ENCODE peak calls at places on chromosomes 6 and 20, in four cellular contexts. One of them, this sample, is unnamed.

GRCh38 chr6:150142657-150143501 is at the start of gene PPP1R14C:
- DNase-seq in IMR-90: no peak
- DNase-seq in mesendoderm: peak; percentile 63
- DNase-seq in H1: peak; percentile 75
- DNase-seq in this sample: peak; percentile 68

GRCh38 chr20:62723768-62724420 is 15.3 kb downstream of the NTSR1 start:
- DNase-seq in IMR-90: no peak
- DNase-seq in mesendoderm: no peak
- DNase-seq in H1: no peak
- DNase-seq in this sample: no peak

GRCh38 chr20:16111853-16112412 is 461.3 kb downstream of the KIF16B start:
- DNase-seq in IMR-90: no peak
- DNase-seq in mesendoderm: no peak
- DNase-seq in H1: no peak
- DNase-seq in this sample: no peak

GRCh38 chr20:61205769-61206168 is 46.3 kb upstream of the CDH4 start:
- DNase-seq in IMR-90: no peak
- DNase-seq in mesendoderm: peak; percentile 18
- DNase-seq in H1: no peak
- DNase-seq in this sample: no peak

GRCh38 chr20:617934-618690 is 8.0 kb upstream of the TCF15 start:
- DNase-seq in IMR-90: no peak
- DNase-seq in mesendoderm: no peak
- DNase-seq in H1: no peak
- DNase-seq in this sample: no peak

GRCh38 chr6:26158581-26159416 is 71.6 kb downstream of the HFE start:
- DNase-seq in IMR-90: peak; percentile 46
- DNase-seq in mesendoderm: peak; percentile 52
- DNase-seq in H1: no peak
- DNase-seq in this sample: no peak

GRCh38 chr20:32356935-32357868 is 929 bp upstream of the ASXL1 start:
- DNase-seq in IMR-90: peak; percentile 50
- DNase-seq in mesendoderm: no peak
- DNase-seq in H1: no peak
- DNase-seq in this sample: no peak

GRCh38 chr6:22794844-22795243 is 225.5 kb downstream of the HDGFL1 start:
- DNase-seq in IMR-90: no peak
- DNase-seq in mesendoderm: no peak
- DNase-seq in H1: no peak
- DNase-seq in this sample: no peak

GRCh38 chr6:129567374-129567773 is 142.6 kb downstream of the ARHGAP18 start:
- DNase-seq in IMR-90: no peak
- DNase-seq in mesendoderm: peak; percentile 50
- DNase-seq in H1: peak; percentile 81
- DNase-seq in this sample: peak; percentile 63

DNA sequence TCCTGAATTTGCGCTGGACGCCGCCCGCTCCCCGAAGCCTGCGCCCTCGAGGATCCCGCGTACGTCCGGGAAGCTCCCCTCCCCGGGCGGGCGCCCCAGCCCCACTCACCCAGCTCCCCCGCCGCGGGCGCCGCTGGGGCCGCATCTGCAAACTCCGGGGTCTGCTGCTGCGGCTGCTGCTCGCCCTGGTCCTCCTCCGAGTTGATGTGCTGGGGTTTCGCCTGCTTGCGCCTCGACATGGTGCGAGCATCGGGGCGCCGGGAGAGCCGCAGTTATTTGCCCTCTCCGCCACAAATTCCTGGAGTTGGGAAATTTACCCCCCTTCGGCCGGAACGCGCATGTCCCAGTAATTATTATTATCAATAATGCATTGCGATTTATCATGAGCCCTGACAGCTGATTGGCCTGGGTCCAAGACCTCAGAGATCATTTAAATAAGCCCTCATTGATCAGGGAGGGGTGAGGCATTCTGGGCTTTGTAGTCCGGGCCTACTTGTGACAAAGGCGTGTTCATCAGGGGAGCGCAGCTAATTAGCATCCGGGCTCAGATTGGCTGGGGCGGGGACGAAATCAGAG is at the start of gene SALL4:
- DNase-seq in IMR-90: no peak
- DNase-seq in mesendoderm: peak; percentile 99
- DNase-seq in H1: peak; percentile 83
- DNase-seq in this sample: peak; percentile 96
- H4K5ac ChIP-seq in IMR-90: no peak within 1 kb of the TSS
- H4K5ac ChIP-seq in mesendoderm: peak within 1 kb of the TSS; percentile 79
- H4K5ac ChIP-seq in H1: peak within 1 kb of the TSS; percentile 90
- H4K5ac ChIP-seq in this sample: no peak within 1 kb of the TSS

GRCh38 chr20:23128461-23129125 is 42.5 kb upstream of the CD93 start:
- DNase-seq in IMR-90: no peak
- DNase-seq in mesendoderm: no peak
- DNase-seq in H1: no peak
- DNase-seq in this sample: no peak

GRCh38 chr20:23125625-23126191 is 39.6 kb upstream of the CD93 start:
- DNase-seq in IMR-90: peak; percentile 60
- DNase-seq in mesendoderm: no peak
- DNase-seq in H1: no peak
- DNase-seq in this sample: no peak

GRCh38 chr20:23125159-23125558 is 39.0 kb upstream of the CD93 start:
- DNase-seq in IMR-90: no peak
- DNase-seq in mesendoderm: no peak
- DNase-seq in H1: no peak
- DNase-seq in this sample: no peak

GRCh38 chr20:23127506-23128279 is 41.6 kb upstream of the CD93 start:
- DNase-seq in IMR-90: no peak
- DNase-seq in mesendoderm: no peak
- DNase-seq in H1: no peak
- DNase-seq in this sample: no peak

DNA sequence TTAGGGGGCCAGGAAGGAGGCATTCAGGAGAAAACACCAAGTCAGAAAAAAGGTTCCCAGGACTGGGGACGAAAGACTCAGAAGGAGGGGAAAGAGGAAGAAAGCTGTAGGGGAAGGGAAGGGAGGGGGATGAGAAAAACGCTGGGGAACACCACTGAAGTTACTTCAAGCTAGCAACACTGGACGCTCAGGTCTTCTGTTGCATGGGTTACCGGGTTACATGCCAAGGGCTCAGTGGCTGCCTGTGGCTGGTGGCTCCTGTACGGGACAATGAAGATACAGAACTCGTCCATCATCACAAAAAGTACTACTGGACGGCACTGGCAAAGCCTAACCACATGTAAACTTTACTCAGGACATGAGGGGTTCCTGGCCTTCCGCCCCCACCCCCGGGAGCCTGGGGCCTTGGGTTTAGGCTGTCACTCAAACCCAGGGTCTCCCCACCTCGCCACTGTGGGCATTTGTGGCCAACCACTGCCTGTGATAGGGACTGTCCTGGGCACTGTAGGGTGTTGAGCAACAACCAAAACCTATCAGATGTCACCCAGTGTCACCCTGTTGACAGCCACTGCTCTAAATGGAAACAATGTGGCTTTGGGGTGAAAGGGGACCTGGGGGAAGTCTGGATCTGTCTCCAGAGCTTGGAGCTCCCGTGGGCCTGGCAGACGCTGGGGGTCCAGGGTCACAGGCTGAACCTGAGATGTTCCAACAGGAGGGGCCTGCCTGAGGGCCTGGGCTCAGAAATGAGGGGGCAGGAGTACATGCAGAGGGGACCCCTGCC is 40.3 kb upstream of the CD93 start:
- DNase-seq in IMR-90: no peak
- DNase-seq in mesendoderm: no peak
- DNase-seq in H1: no peak
- DNase-seq in this sample: no peak
- H3K4me1 ChIP-seq in IMR-90: peaks cover 6% of the 10 kb centered on the region
- H3K4me1 ChIP-seq in mesendoderm: peaks cover 2% of the 10 kb centered on the region
- H3K4me1 ChIP-seq in H1: peaks cover 3% of the 10 kb centered on the region
- H3K4me1 ChIP-seq in this sample: no peaks in the 10 kb centered on the region

DNA sequence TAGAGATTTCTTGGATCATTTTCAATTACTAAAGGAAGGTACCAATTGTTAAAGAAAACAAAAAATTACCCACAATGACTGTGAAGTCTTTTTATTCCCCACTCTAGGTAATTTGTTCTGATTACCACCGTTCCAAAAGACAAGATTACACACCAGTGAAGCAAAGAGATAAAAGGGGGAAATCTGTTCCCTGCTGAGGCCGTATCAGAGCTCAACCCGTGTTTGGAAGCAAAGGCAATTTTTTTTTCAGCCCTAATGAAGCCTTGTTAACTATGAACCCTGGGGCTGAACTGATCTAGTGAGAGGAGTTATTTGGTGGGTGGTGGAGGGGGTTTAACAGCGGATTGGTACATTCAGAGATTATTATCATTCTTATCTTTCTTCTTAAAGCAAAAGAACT is 128.5 kb downstream of the ALDH8A1 start:
- DNase-seq in IMR-90: no peak
- DNase-seq in mesendoderm: peak; percentile 61
- DNase-seq in H1: no peak
- DNase-seq in this sample: no peak
- H2AK5ac ChIP-seq in IMR-90: peak overlapping the region; percentile 54
- H2AK5ac ChIP-seq in mesendoderm: no peak overlapping the region
- H2AK5ac ChIP-seq in H1: no peak overlapping the region
- H2AK5ac ChIP-seq in this sample: no peak overlapping the region

GRCh38 chr6:158856261-158856660 is 37.1 kb upstream of the EZR start:
- DNase-seq in IMR-90: no peak
- DNase-seq in mesendoderm: no peak
- DNase-seq in H1: no peak
- DNase-seq in this sample: no peak
- H4K5ac ChIP-seq in IMR-90: no peak overlapping the region
- H4K5ac ChIP-seq in mesendoderm: no peak overlapping the region
- H4K5ac ChIP-seq in H1: no peak overlapping the region
- H4K5ac ChIP-seq in this sample: no peak overlapping the region

GRCh38 chr6:108186226-108186625 is 20.4 kb downstream of the NR2E1 start:
- DNase-seq in IMR-90: no peak
- DNase-seq in mesendoderm: no peak
- DNase-seq in H1: no peak
- DNase-seq in this sample: no peak
- H3K4me1 ChIP-seq in IMR-90: no peaks in the 10 kb centered on the region
- H3K4me1 ChIP-seq in mesendoderm: no peaks in the 10 kb centered on the region
- H3K4me1 ChIP-seq in H1: no peaks in the 10 kb centered on the region
- H3K4me1 ChIP-seq in this sample: no peaks in the 10 kb centered on the region

GRCh38 chr6:34994693-34995092 is 105.6 kb downstream of the ANKS1A start:
- DNase-seq in IMR-90: no peak
- DNase-seq in mesendoderm: no peak
- DNase-seq in H1: no peak
- DNase-seq in this sample: no peak

GRCh38 chr6:34990971-34991560 is 102.0 kb downstream of the ANKS1A start:
- DNase-seq in IMR-90: peak; percentile 79
- DNase-seq in mesendoderm: no peak
- DNase-seq in H1: no peak
- DNase-seq in this sample: no peak

GRCh38 chr6:34992353-34992752 is 103.3 kb downstream of the ANKS1A start:
- DNase-seq in IMR-90: no peak
- DNase-seq in mesendoderm: peak; percentile 37
- DNase-seq in H1: no peak
- DNase-seq in this sample: no peak

DNA sequence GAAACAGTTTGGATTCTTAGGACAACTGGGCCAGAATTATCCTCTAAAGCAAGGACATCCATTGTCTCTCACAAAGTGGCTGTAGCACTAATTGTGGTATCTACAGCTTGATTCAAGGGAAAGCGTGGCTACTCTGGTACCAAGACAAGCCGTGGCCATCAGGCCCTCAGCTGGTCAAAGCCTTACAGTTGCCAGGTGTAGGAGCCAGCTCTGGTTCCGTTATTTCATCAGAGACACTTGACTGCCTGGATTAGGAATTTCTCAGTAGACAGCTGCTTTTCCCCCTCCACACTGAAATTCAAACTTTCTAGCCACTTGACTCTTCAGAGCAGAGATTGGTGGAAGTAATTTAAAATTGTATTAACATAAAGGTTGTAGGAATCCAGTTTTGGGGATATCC is 104.2 kb downstream of the ANKS1A start:
- DNase-seq in IMR-90: no peak
- DNase-seq in mesendoderm: no peak
- DNase-seq in H1: no peak
- DNase-seq in this sample: no peak
- H2AK5ac ChIP-seq in IMR-90: no peak overlapping the region
- H2AK5ac ChIP-seq in mesendoderm: no peak overlapping the region
- H2AK5ac ChIP-seq in H1: no peak overlapping the region
- H2AK5ac ChIP-seq in this sample: no peak overlapping the region

GRCh38 chr6:136318676-136319075 is 29.0 kb upstream of the BCLAF1 start:
- DNase-seq in IMR-90: no peak
- DNase-seq in mesendoderm: no peak
- DNase-seq in H1: no peak
- DNase-seq in this sample: no peak
- H4K5ac ChIP-seq in IMR-90: no peak overlapping the region
- H4K5ac ChIP-seq in mesendoderm: no peak overlapping the region
- H4K5ac ChIP-seq in H1: no peak overlapping the region
- H4K5ac ChIP-seq in this sample: no peak overlapping the region

DNA sequence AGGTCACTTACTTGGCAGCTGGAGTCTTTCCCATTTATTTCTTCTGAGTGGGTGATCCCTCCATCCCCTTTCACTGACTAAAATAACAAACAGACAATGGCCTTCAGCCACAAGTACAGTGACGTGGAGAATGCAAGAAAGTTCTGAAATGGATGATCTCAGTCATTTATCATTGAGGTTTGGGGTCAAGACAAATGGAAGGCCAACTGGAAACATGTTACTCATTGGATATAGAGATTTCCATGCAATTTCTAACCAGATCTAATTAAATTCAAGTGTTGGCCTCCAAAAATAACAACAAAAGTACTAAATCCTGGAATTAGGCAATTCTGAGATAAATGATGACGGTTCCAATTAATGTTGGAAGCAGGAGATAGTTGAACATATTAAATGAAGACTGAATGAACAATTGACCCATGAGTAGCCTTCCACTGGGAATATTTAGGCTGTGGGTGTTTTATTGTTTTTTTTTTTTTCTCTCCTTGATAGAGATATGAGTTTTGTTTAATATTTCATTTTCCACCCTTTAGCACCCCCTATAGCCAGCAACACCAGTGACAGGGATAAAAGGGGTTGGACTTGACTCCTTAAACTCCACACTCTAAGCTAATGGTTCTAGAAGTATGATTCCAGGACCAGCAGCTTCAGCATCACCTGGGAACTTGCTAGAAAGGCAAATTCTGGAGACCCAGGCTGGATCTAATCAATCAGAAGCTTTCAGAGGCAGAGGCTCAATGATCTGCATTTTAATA is 112.8 kb downstream of the BCAS1 start:
- DNase-seq in IMR-90: peak; percentile 16
- DNase-seq in mesendoderm: no peak
- DNase-seq in H1: no peak
- DNase-seq in this sample: no peak
- H3K4me1 ChIP-seq in IMR-90: no peaks in the 10 kb centered on the region
- H3K4me1 ChIP-seq in mesendoderm: no peaks in the 10 kb centered on the region
- H3K4me1 ChIP-seq in H1: no peaks in the 10 kb centered on the region
- H3K4me1 ChIP-seq in this sample: peaks cover 6% of the 10 kb centered on the region